ENCODE peak calls at places on chromosomes 3 and 15, in four cellular contexts. G, N, J and M are unnamed samples.
A peak's percentile ranks its signal among the peaks of the same experiment; 100 is the strongest.

GRCh38 chr3:149964296-149964695 is 6.4 kb downstream of the PFN2 start:
- DNase-seq in J (peak; percentile 52), G (no peak), N (no peak), M (no peak)

GRCh38 chr15:93997071-93997658 is 234.2 kb upstream of the MCTP2 start:
- DNase-seq in G (no peak), N (no peak), J (peak; percentile 33), M (peak; percentile 11)

GRCh38 chr3:7307410-7307809 is 446.5 kb downstream of the GRM7 start:
- DNase-seq in J (no peak), G (no peak), N (no peak), M (no peak)

GRCh38 chr3:27166888-27167287 is 202.3 kb downstream of the NEK10 start:
- DNase-seq in J (peak; percentile 100), N (no peak), G (no peak), M (no peak)

GRCh38 chr15:40754574-40754882 is 526 bp downstream of the RMDN3 start:
- DNase-seq in J (peak; percentile 15), G (peak; percentile 66), N (peak; percentile 68), M (no peak)

GRCh38 chr15:56732135-56732880 is 1.0 kb downstream of the ZNF280D start:
- DNase-seq in J (peak; percentile 58), N (no peak), G (no peak), M (peak; percentile 36)

GRCh38 chr3:178454714-178455113 is 81.5 kb upstream of the KCNMB2 start:
- DNase-seq in G (no peak), J (peak; percentile 56), N (peak; percentile 80), M (no peak)

GRCh38 chr3:134352031-134352671 is 22.1 kb downstream of the AMOTL2 start:
- DNase-seq in J (peak; percentile 75), G (no peak), N (peak; percentile 52), M (no peak)

GRCh38 chr3:84904819-84905555 is 53.8 kb upstream of the CADM2 start:
- DNase-seq in N (peak; percentile 81), G (peak; percentile 57), J (no peak), M (no peak)

GRCh38 chr3:50154476-50154839 is 666 bp upstream of the SEMA3F start:
- DNase-seq in G (no peak), N (no peak), J (no peak), M (peak; percentile 12)
- TF ChIP-seq CTCF in G (no peak), N (peak; percentile 26), J (no peak), M (peak; percentile 22)

GRCh38 chr3:121488628-121489027 is 57.2 kb downstream of the POLQ start:
- DNase-seq in G (no peak), N (no peak), J (no peak), M (no peak)

GRCh38 chr3:121496841-121497240 is 48.9 kb downstream of the POLQ start:
- DNase-seq in J (no peak), N (no peak), G (no peak), M (no peak)

GRCh38 chr3:121491683-121492082 is 54.1 kb downstream of the POLQ start:
- DNase-seq in J (no peak), N (no peak), G (peak; percentile 55), M (no peak)

GRCh38 chr3:121490161-121490560 is 55.6 kb downstream of the POLQ start:
- DNase-seq in N (no peak), G (no peak), J (no peak), M (no peak)

DNA sequence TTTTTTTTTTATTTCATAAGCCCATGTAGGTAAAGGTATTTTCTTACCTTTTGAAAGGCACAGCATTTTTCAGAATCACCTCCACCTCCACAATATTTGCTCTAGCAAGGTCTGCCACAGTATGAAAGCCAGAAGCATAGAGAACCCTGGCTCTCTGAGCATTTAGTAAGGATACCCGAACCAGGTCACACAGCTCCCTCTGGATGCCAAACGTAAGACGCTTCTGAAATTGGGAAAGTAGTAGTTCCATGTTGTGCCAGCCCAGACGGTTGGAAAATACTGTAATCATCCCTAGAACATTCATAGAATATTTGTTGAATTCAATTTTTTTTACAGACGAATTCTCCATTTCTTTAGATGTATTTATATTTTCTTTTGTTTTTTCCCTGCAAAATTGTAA is 52.4 kb downstream of the POLQ start:
- DNase-seq in N (no peak), J (peak; percentile 35), G (no peak), M (no peak)
- TF ChIP-seq CTCF in N (no peak), J (peak; percentile 42), G (peak; percentile 40), M (no peak)

DNA sequence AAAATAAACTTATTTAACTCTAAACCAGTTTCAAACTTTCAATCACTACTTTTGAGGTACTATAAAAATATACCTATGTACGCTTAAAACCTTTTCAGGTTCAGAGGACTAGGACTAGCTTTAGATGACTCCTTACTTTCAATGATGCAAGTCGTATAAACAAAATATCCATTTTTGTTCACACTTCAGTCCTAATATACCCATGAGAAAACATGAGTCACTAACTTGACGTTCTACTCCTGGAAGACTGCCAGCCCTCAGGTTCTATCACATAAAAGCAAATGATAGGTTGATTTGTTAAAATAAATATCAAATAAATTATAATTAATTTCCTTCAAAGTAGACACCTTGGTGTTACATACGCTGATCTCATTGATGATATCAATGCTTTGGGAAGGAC is 10.6 kb upstream of the P3H2 start:
- DNase-seq in N (no peak), J (no peak), G (no peak), M (no peak)
- TF ChIP-seq CTCF in N (no peak), J (no peak), G (no peak), M (no peak)

GRCh38 chr3:148077318-148077923 is 620.3 kb upstream of the AGTR1 start:
- DNase-seq in J (peak; percentile 21), N (no peak), G (no peak), M (peak; percentile 37)
- TF ChIP-seq CTCF in J (peak; percentile 66), N (peak; percentile 52), G (peak; percentile 75), M (peak; percentile 41)

DNA sequence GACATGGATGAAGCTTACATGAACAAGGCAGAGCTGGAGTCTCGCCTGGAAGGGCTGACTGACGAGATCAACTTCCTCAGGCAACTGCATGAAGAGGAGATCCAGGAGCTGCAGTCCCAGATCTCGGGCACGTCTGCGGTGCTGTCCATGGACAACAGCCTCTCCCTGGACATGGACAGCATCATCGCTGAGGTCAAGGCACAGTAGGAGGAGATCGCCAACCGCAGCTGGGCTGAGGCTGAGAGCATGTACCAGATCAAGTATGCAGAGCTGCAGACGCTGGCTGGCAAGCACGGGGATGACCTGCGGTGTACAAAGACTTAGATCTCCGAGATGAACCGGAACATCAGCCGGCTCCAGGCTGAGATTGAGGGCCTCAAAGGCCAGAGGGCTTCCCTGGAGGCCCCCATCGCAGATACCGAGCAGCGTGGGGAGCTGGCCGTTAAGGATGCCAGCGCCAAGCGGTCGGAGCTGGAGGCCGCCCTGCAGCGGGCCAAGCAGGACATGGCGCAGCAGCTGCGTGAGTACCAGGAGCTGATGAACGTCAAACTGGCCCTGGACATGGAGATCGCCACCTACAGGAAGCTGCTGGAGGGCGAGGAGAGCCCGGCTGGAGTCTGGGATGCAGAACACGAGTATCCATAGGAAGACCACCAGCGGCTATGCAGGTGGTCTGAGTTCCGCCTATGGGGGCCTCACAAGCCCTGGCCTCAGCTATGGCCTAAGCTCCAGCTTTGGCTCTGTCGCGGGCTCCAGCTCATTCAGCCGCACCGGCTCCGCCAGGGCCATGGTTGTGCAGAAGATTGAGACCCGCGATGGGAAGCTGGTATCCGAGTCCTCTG is 77.6 kb downstream of the CLDN11 start:
- DNase-seq in N (peak; percentile 46), J (no peak), G (peak; percentile 82), M (no peak)
- TF ChIP-seq CTCF in N (no peak), J (no peak), G (peak; percentile 73), M (no peak)

DNA sequence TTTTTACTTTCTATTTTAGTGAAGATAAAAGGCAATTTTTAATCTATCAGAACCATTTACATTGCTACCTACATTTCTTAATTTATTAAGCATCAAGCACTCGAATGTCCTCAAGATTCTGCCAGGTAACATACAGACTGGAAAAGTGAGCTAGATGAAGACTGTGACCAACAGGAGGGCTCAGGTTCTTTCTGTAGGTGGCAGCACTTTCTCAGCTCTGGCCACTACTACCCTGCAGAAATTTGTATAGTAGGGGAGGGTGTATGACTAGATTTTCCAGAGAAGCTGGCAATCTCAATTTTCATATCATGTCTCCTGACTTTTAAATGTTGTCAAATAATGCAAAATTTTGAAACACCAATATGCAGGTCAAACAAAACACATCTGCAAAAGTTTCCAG is 165.0 kb upstream of the SUCLG2 start:
- DNase-seq in G (peak; percentile 58), N (no peak), J (no peak), M (no peak)
- TF ChIP-seq CTCF in G (peak; percentile 77), N (no peak), J (no peak), M (peak; percentile 20)

GRCh38 chr3:18872466-18872865 is 275.8 kb upstream of the KCNH8 start:
- DNase-seq in J (no peak), N (no peak), G (no peak), M (peak; percentile 4)
- TF ChIP-seq CTCF in J (no peak), N (no peak), G (no peak), M (peak; percentile 21)

DNA sequence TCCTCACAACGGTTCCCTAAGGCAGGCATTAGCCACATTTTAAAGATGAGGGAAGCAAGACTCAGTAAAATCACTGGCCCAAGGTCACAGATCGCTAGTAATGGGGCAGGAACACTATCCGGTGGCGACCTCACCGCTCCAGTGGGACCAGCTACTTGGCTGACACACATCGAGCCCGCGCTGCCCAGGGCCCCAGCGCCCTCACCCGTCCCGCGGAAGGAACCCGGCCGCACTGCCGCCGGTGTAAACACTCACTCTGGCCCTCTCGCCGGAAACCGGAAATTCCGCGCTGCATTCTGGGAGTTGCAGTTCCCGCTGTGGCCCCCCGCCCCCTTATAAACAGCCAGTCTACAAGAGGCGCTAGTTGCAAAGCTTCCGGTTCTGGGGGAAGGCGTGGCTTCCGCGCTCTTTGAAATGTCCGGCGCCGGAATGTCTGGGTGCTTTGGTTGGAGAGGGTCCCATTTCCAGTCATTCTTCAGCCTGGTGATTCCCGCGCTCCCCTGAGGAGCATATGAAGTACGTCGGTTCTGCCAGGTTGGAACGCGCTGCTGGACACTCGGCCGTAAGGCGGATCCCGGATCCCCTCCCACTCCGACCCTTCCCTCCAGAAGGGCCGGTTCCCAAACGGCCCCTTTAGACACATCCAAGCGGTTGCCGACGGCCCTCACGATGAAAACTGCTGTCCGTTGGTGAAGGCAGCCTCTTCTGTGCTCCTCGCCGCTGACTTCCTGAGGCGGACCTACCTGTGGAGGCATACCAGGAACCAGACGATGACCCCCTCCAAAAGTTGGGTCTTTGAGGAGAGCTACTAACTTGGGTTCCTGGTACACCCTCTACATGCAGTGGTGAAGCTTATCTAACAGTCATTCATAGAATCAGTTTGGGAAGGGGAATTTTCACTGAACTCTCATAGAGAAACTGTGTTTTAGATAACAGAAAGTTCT is at the start of gene UBL7:
- DNase-seq in G (peak; percentile 100), N (peak; percentile 98), J (peak; percentile 94), M (peak; percentile 98)
- TF ChIP-seq CTCF in G (peak; percentile 43), N (no peak), J (peak; percentile 31), M (no peak)